ENCODE peak calls at places on chromosome 2, in seven cellular contexts. H is gastrocnemius medialis, A is IMR-90, N is right lobe of liver, B is HepG2, T is HCT116, E is K562. O is an unnamed sample.

GRCh38 chr2:207240649-207241048 is 74.9 kb upstream of the KLF7 start:
- DNase-seq in E (no peak), B (no peak), T (no peak), N (no peak), H (no peak), A (no peak), O (no peak)

GRCh38 chr2:53939656-53940055 is 31.1 kb downstream of the PSME4 start:
- DNase-seq in H (no peak), B (no peak), E (no peak), A (peak; percentile 53), T (no peak), N (no peak), O (no peak)

GRCh38 chr2:3659447-3660432 is 1.7 kb downstream of the ALLC start:
- DNase-seq in A (peak; percentile 38), T (no peak), N (no peak), H (peak; percentile 25), E (no peak), B (peak; percentile 47), O (peak; percentile 79)

GRCh38 chr2:142973160-142973821 is 95.8 kb downstream of the KYNU start:
- DNase-seq in H (no peak), B (no peak), T (no peak), N (no peak), E (no peak), A (no peak), O (no peak)

GRCh38 chr2:128217671-128218070 is 101.0 kb downstream of the HS6ST1 start:
- DNase-seq in H (no peak), T (no peak), E (no peak), A (no peak), B (no peak), N (no peak), O (no peak)

GRCh38 chr2:26633993-26634392 is 7.2 kb downstream of the CIB4 start:
- DNase-seq in A (no peak), B (no peak), T (no peak), H (no peak), E (no peak), N (no peak), O (no peak)

GRCh38 chr2:221568299-221568698 is 3.8 kb downstream of the EPHA4 start:
- DNase-seq in T (no peak), N (no peak), B (no peak), E (no peak), H (no peak), A (no peak), O (no peak)

GRCh38 chr2:64876137-64876647 is 113.0 kb upstream of the SLC1A4 start:
- DNase-seq in H (no peak), T (peak; percentile 34), B (no peak), N (no peak), A (peak; percentile 71), E (peak; percentile 42), O (peak; percentile 38)

GRCh38 chr2:100877555-100877954 is 57.6 kb downstream of the NPAS2 start:
- DNase-seq in N (no peak), B (no peak), H (no peak), T (no peak), A (peak; percentile 63), E (no peak), O (no peak)

GRCh38 chr2:216774620-216775019 is 79.3 kb upstream of the IGFBP5 start:
- DNase-seq in T (no peak), N (no peak), B (no peak), A (peak; percentile 92), E (peak; percentile 45), H (peak; percentile 97), O (peak; percentile 88)

GRCh38 chr2:126835811-126836210 is 62.9 kb upstream of the TEX51 start:
- DNase-seq in H (no peak), E (no peak), A (no peak), B (no peak), N (no peak), T (no peak), O (no peak)

GRCh38 chr2:161952722-161953322 is 121.2 kb downstream of the DPP4 start:
- DNase-seq in B (no peak), N (no peak), T (no peak), A (no peak), H (no peak), E (no peak), O (no peak)

DNA sequence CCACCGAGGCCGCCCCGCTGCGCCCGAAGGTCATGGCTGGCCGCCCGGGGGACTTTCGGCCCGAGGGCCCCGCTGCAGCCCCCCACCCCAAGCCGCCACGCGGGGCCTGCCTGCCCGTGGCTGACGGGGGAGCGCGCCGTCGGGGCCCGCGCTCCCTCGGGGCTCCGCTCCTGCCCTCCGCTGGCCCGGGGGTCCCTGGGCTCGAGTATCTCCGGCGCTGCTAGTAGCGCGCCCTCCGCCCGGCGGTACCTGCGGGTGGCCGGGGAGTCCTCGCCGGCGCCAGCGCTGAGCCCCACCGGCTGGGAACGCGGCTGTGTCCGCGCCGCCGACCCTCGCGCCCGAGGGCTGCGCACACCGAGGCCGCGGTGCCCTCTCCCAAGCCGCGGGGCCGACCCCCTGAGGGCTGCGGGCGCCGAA is 306 bp downstream of the KCNG3 start:
- DNase-seq in A (no peak), H (no peak), N (no peak), T (no peak), B (no peak), E (no peak), O (no peak)
- H3K27me3 ChIP-seq in A (peaks cover 54% of the 10 kb centered on the region), H (peaks cover 23% of the 10 kb centered on the region), N (peaks cover 11% of the 10 kb centered on the region), T (no peaks in the 10 kb centered on the region), B (no peaks in the 10 kb centered on the region), E (peaks cover 23% of the 10 kb centered on the region), O (peaks cover 32% of the 10 kb centered on the region)

GRCh38 chr2:120984046-120984445 is 248.4 kb downstream of the GLI2 start:
- DNase-seq in A (no peak), N (no peak), H (no peak), B (no peak), E (no peak), T (no peak), O (no peak)
- H3K4me1 ChIP-seq in A (no peaks in the 10 kb centered on the region), N (no peaks in the 10 kb centered on the region), H (no peaks in the 10 kb centered on the region), B (no peaks in the 10 kb centered on the region), E (no peaks in the 10 kb centered on the region), T (no peaks in the 10 kb centered on the region), O (no peaks in the 10 kb centered on the region)

GRCh38 chr2:39436592-39437521 is at the start of gene MAP4K3:
- DNase-seq in T (peak; percentile 83), A (peak; percentile 94), B (peak; percentile 96), N (peak; percentile 94), E (peak; percentile 95), H (peak; percentile 93), O (peak; percentile 95)

GRCh38 chr2:39435974-39436591 is 1.0 kb downstream of the MAP4K3 start:
- DNase-seq in N (peak; percentile 63), T (no peak), H (peak; percentile 75), A (peak; percentile 58), E (no peak), B (peak; percentile 49), O (peak; percentile 47)

GRCh38 chr2:39435254-39435653 is 1.8 kb downstream of the MAP4K3 start:
- DNase-seq in A (peak; percentile 43), B (no peak), H (no peak), E (no peak), T (no peak), N (no peak), O (no peak)

GRCh38 chr2:39434233-39434897 is 2.7 kb downstream of the MAP4K3 start:
- DNase-seq in B (no peak), N (no peak), E (no peak), H (no peak), T (no peak), A (peak; percentile 18), O (no peak)

DNA sequence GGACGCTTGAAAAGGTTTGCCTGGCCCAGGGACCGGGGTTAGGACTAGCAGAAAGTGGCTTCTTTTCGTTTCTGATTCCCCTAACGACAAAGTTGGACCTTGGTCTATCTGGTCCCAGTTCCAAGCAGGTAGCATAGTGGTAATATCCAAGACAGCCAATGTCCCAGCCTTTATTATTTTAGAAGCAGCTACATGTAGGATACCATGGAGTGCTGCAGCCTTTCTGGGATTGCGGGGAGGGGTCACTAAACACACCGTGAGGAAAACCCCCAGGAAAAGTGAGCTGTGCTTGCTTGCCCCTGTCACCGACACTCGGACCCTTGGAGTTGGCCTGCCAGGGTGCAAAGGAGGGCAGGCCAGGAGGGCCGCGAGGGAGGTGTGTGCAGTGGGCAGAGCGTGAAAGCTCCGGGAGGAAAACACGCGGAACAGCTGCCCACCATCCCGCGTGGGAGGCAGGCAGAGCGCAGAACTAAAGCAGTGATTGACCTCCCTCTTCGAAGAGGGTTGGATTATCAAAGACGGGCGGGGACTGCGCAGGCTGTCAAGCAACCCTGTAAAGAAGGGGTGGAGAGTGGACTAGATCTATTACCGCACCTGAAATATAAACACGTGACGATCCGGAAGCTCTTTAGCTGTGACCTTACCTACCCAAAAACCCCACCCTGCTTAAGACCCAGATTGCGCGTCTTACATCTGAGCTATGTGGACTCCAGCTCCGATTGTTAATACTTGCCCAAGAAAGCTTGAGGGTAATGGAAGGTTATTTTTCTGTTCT is 624 bp upstream of the MAP4K3 start:
- DNase-seq in N (peak; percentile 78), B (peak; percentile 69), E (peak; percentile 59), A (peak; percentile 31), H (peak; percentile 36), T (peak; percentile 63), O (peak; percentile 36)
- TF ChIP-seq POLR2A in N (no peak), B (peak; percentile 63), E (no peak), A (no peak), H (no peak), T (peak; percentile 89), O (no peak)

DNA sequence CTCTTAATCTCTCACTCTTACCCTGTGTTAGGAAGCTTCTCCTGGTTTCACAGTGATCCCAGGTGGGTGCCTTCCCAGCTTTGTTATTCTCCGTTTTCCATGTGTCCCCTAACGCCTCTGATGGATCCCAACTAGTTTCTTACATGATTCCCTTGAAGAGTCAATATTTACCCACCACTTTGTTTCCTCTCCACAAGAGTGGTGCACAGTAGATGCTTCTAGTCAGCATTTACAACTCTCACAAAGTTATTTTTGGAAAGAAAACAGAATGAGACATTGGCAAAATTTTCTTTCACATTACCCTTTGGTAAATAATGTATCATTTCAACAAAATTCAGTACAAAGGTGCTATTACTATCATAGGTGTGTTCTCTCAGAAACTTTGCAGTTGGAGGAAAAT is 1611.1 kb upstream of the ZEB2 start:
- DNase-seq in E (no peak), T (no peak), B (no peak), A (no peak), N (no peak), H (no peak), O (no peak)
- H3K27me3 ChIP-seq in E (no peaks in the 10 kb centered on the region), T (no peaks in the 10 kb centered on the region), B (no peaks in the 10 kb centered on the region), A (no peaks in the 10 kb centered on the region), N (no peaks in the 10 kb centered on the region), H (no peaks in the 10 kb centered on the region), O (no peaks in the 10 kb centered on the region)

GRCh38 chr2:61499060-61499459 is 28.2 kb upstream of the USP34 start:
- DNase-seq in H (no peak), A (no peak), N (no peak), T (no peak), E (no peak), B (no peak), O (no peak)
- H3K4me1 ChIP-seq in H (peaks cover 5% of the 10 kb centered on the region), A (peaks cover 4% of the 10 kb centered on the region), N (no peaks in the 10 kb centered on the region), T (no peaks in the 10 kb centered on the region), E (no peaks in the 10 kb centered on the region), B (no peaks in the 10 kb centered on the region), O (no peaks in the 10 kb centered on the region)